ENCODE peak calls at places on chromosomes 16 and 17, in five cellular contexts. Z is A549, E is HepG2, B is K562, M is GM12878. V is an unnamed sample.

GRCh38 chr17:40309031-40309937 is at the start of gene RARA:
- DNase-seq in Z (peak), E (peak), B (peak), M (no peak), V (peak)

GRCh38 chr17:61482467-61482866 is 30.2 kb downstream of the TBX4 start:
- DNase-seq in Z (no peak), E (no peak), B (no peak), M (no peak), V (no peak)

GRCh38 chr17:40329981-40330794 is 21.2 kb downstream of the RARA start:
- DNase-seq in Z (no peak), E (no peak), B (no peak), M (no peak), V (no peak)

GRCh38 chr17:19285218-19285900 is 48.2 kb downstream of the EPN2 start:
- DNase-seq in Z (no peak), E (no peak), B (no peak), M (no peak), V (no peak)

GRCh38 chr17:38918916-38919315 is 6.5 kb upstream of the LASP1NB start:
- DNase-seq in Z (no peak), E (no peak), B (no peak), M (no peak), V (no peak)

GRCh38 chr17:82226809-82227628 is 1.8 kb upstream of the SLC16A3 start:
- DNase-seq in Z (no peak), E (no peak), B (no peak), M (no peak), V (no peak)

GRCh38 chr16:79949417-79949816 is 348.9 kb upstream of the MAF start:
- DNase-seq in Z (no peak), E (no peak), B (no peak), M (no peak), V (no peak)

GRCh38 chr16:23089111-23089510 is 60.1 kb downstream of the USP31 start:
- DNase-seq in Z (no peak), E (no peak), B (no peak), M (no peak), V (no peak)

GRCh38 chr17:38925263-38925995 is at the start of gene LASP1NB:
- DNase-seq in Z (no peak), E (no peak), B (peak), M (no peak), V (peak)

GRCh38 chr16:23699100-23699499 is 13.9 kb downstream of the ERN2 start:
- DNase-seq in Z (peak), E (no peak), B (no peak), M (no peak), V (no peak)

GRCh38 chr17:21814776-21815175 is 122.5 kb downstream of the KCNJ18 start:
- DNase-seq in Z (no peak), E (no peak), B (no peak), M (no peak), V (no peak)

GRCh38 chr17:11719852-11720251 is 121.6 kb downstream of the DNAH9 start:
- DNase-seq in Z (no peak), E (no peak), B (no peak), M (no peak), V (no peak)

GRCh38 chr16:22813223-22813945 is 578 bp upstream of the HS3ST2 start:
- DNase-seq in Z (no peak), E (peak), B (peak), M (no peak), V (peak)

GRCh38 chr17:2453325-2453724 is 52.5 kb upstream of the MNT start:
- DNase-seq in Z (no peak), E (no peak), B (no peak), M (no peak), V (no peak)

GRCh38 chr16:13291934-13292333 is 390.5 kb downstream of the SHISA9 start:
- DNase-seq in Z (no peak), E (no peak), B (no peak), M (no peak), V (peak)

GRCh38 chr16:52265446-52265861 is 281.5 kb downstream of the TOX3 start:
- DNase-seq in Z (no peak), E (no peak), B (no peak), M (no peak), V (no peak)

GRCh38 chr16:4338712-4339299 is 12.3 kb downstream of the PAM16 start:
- DNase-seq in Z (no peak), E (no peak), B (no peak), M (no peak), V (no peak)

GRCh38 chr16:9441021-9441420 is 349.6 kb downstream of the HAPSTR1 start:
- DNase-seq in Z (no peak), E (peak), B (no peak), M (no peak), V (no peak)

GRCh38 chr16:67215690-67216089 is 11.2 kb upstream of the TMEM208 start:
- DNase-seq in Z (no peak), E (no peak), B (no peak), M (no peak), V (no peak)

GRCh38 chr16:67257486-67258159 is 8.8 kb downstream of the SLC9A5 start:
- DNase-seq in Z (no peak), E (no peak), B (no peak), M (no peak), V (no peak)

GRCh38 chr16:87789437-87790277 is 23.9 kb upstream of the KLHDC4 start:
- DNase-seq in Z (peak), E (peak), B (no peak), M (no peak), V (no peak)

GRCh38 chr17:39808409-39808997 is 55.6 kb downstream of the IKZF3 start:
- DNase-seq in Z (no peak), E (no peak), B (no peak), M (no peak), V (no peak)

GRCh38 chr16:10629592-10629963 is 49.2 kb upstream of the EMP2 start:
- DNase-seq in Z (no peak), E (no peak), B (peak), M (no peak), V (peak)

GRCh38 chr17:4903051-4903818 is at the start of gene CHRNE:
- DNase-seq in Z (peak), E (peak), B (peak), M (peak), V (peak)

GRCh38 chr17:6139447-6139832 is 69.3 kb downstream of the WSCD1 start:
- DNase-seq in Z (no peak), E (no peak), B (no peak), M (no peak), V (no peak)

GRCh38 chr17:77723071-77723908 is 235.2 kb upstream of the TNRC6C start:
- DNase-seq in Z (no peak), E (no peak), B (no peak), M (no peak), V (no peak)

GRCh38 chr17:74637265-74637664 is 13.7 kb upstream of the CD300E start:
- DNase-seq in Z (no peak), E (no peak), B (no peak), M (no peak), V (no peak)

GRCh38 chr16:51666821-51667220 is 515.8 kb upstream of the SALL1 start:
- DNase-seq in Z (no peak), E (no peak), B (no peak), M (no peak), V (no peak)

GRCh38 chr17:41717408-41718286 is 5.5 kb downstream of the GAST start:
- DNase-seq in Z (peak), E (no peak), B (no peak), M (no peak), V (no peak)

GRCh38 chr17:2691069-2691871 is 20.3 kb downstream of the CLUH start:
- DNase-seq in Z (no peak), E (no peak), B (no peak), M (no peak), V (no peak)

GRCh38 chr17:17150450-17150804 is 55.7 kb downstream of the PLD6 start:
- DNase-seq in Z (no peak), E (no peak), B (no peak), M (peak), V (no peak)

GRCh38 chr17:61458000-61458399 is 5.8 kb downstream of the TBX4 start:
- DNase-seq in Z (no peak), E (no peak), B (no peak), M (no peak), V (no peak)

GRCh38 chr16:57301126-57301817 is 16.8 kb upstream of the PLLP start:
- DNase-seq in Z (no peak), E (no peak), B (no peak), M (no peak), V (peak)

GRCh38 chr16:57300387-57301125 is 16.1 kb upstream of the PLLP start:
- DNase-seq in Z (peak), E (peak), B (peak), M (peak), V (peak)

GRCh38 chr16:57297856-57298255 is 13.4 kb upstream of the PLLP start:
- DNase-seq in Z (no peak), E (no peak), B (no peak), M (no peak), V (peak)

GRCh38 chr16:57299719-57300386 is 15.4 kb upstream of the PLLP start:
- DNase-seq in Z (peak), E (peak), B (peak), M (peak), V (peak)

DNA sequence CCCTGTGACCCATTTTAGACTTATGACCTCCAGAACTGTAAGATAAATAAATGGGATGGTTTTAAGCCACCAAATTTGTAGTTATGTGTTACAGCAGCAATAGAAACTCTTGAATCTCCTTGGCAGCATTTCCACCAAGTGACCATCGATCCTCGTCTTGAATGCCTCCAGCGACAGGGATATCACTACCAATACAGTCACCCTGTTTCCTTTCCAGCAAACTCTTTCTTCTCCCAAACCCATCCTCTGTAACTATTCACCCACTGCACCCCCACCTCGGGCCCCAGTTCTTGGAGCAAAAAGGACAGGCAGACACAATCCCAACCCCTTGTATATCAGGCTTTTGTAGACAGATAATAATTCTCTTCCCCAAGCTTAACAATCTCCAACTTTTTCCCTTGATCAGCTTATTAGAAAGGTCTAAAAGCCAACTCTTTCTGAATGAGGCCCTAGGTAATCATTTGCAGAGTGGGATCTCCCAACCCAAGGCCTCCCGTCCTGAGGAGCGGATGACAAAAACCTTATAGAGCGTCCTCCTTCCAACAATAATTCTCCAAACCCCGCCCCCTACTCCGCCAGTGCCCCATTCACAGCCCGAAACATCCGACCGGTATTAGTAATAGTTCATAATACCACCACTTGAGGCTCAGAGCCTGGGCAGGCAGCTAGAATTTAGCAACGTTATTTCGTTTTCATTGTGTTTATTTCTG is 14.7 kb upstream of the PLLP start:
- DNase-seq in Z (peak), E (peak), B (peak), M (no peak), V (peak)
- TF ChIP-seq ESRRA in Z (no peak), E (no peak), B (no peak), M (no peak), V (no peak)

GRCh38 chr17:58228679-58229078 is 9.6 kb upstream of the MKS1 start:
- DNase-seq in Z (no peak), E (no peak), B (no peak), M (no peak), V (no peak)

GRCh38 chr17:58229384-58229783 is 9.0 kb upstream of the LPO start:
- DNase-seq in Z (no peak), E (no peak), B (no peak), M (no peak), V (no peak)

GRCh38 chr17:58227733-58228132 is 8.7 kb upstream of the MKS1 start:
- DNase-seq in Z (no peak), E (no peak), B (no peak), M (no peak), V (no peak)

GRCh38 chr17:58219789-58220183 is 731 bp upstream of the MKS1 start:
- DNase-seq in Z (no peak), E (peak), B (peak), M (no peak), V (no peak)

DNA sequence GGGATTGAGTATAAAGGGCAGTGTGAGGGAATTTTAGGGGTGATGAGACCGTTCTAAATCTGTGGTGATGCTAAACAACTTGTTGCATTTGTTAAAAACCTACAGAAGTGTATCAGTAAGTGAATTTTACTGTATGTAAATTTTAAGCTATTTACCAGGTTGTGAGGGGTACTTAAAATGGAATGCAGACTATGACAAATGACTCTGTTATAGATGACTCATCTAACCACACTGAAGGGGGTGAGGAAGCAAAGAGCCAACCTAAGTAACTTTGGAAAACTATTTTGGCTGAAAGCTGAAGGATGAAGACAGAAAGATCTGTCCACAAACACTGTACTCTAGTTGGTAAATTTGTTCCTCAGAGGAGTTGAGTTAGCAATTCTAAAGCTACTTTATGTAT is 5.3 kb upstream of the MKS1 start:
- DNase-seq in Z (peak), E (no peak), B (peak), M (no peak), V (no peak)
- TF ChIP-seq MAX in Z (no peak), E (no peak), B (no peak), M (no peak), V (no peak)

GRCh38 chr16:1082266-1082951 is 9.9 kb downstream of the SSTR5 start:
- DNase-seq in Z (no peak), E (peak), B (no peak), M (no peak), V (no peak)
- TF ChIP-seq ESRRA in Z (no peak), E (peak), B (no peak), M (no peak), V (no peak)

GRCh38 chr17:71063127-71063526 is 893.8 kb downstream of the KCNJ2 start:
- DNase-seq in Z (no peak), E (no peak), B (no peak), M (no peak), V (no peak)
- TF ChIP-seq MAX in Z (no peak), E (no peak), B (no peak), M (no peak), V (no peak)

GRCh38 chr17:73348824-73349095 is 37.0 kb upstream of the CDC42EP4 start:
- DNase-seq in Z (no peak), E (no peak), B (no peak), M (no peak), V (no peak)

GRCh38 chr17:73350864-73351263 is 39.1 kb upstream of the CDC42EP4 start:
- DNase-seq in Z (no peak), E (no peak), B (no peak), M (no peak), V (no peak)

GRCh38 chr17:73348018-73348823 is 36.4 kb upstream of the CDC42EP4 start:
- DNase-seq in Z (no peak), E (no peak), B (no peak), M (no peak), V (peak)

GRCh38 chr17:73349647-73350046 is 37.8 kb upstream of the CDC42EP4 start:
- DNase-seq in Z (no peak), E (no peak), B (no peak), M (no peak), V (no peak)

GRCh38 chr17:73349138-73349537 is 37.3 kb upstream of the CDC42EP4 start:
- DNase-seq in Z (no peak), E (no peak), B (no peak), M (no peak), V (no peak)
- TF ChIP-seq ESRRA in Z (no peak), E (no peak), B (no peak), M (no peak), V (no peak)

DNA sequence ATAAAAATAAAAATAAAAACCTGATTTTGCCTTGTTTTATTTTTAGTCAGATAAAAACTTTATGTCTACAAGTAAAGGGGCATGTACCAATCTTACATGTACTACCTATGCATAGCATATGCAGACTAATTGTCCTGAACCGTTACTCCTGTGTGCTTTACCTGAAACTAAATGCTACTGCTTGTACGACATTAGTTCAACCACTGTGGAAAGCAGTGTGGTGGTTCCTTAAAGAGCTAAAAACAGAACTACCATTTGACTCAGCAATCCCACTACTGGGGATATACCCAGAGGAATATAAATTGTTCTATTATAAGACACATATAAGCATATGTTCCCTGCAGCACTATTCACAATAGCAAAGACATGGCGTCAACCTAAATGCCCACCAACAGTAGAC is 426.0 kb upstream of the PMFBP1 start:
- DNase-seq in Z (no peak), E (no peak), B (no peak), M (peak), V (no peak)
- TF ChIP-seq MAX in Z (no peak), E (no peak), B (no peak), M (no peak), V (no peak)

GRCh38 chr16:84096447-84097005 is 20.2 kb downstream of the MBTPS1 start:
- DNase-seq in Z (peak), E (peak), B (no peak), M (no peak), V (no peak)
- TF ChIP-seq ESRRA in Z (no peak), E (no peak), B (no peak), M (no peak), V (no peak)

GRCh38 chr17:50128441-50129302 is 1.3 kb downstream of the SAMD14 start:
- DNase-seq in Z (no peak), E (no peak), B (no peak), M (no peak), V (peak)
- TF ChIP-seq MAX in Z (no peak), E (no peak), B (no peak), M (no peak), V (no peak)

DNA sequence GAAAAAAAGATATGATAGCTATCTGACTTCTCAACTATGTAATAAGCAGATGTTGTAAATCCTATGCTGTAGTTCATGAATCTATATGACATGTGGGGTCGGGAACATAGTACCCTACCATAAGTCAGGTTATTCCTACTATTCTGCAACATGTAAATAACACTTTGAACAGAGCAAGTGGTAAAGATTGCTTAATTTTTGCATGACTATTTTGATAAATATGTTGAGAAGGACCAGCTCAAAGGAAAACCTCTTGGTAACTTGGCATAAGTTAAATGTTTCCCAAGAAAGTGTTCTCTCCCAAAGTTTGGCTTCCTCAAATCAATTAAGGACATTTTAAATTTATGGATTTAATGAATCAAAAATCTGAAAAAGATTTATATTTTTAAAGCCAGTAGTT is 62.1 kb downstream of the ABHD15 start:
- DNase-seq in Z (no peak), E (no peak), B (no peak), M (no peak), V (no peak)
- TF ChIP-seq ESRRA in Z (no peak), E (no peak), B (no peak), M (no peak), V (no peak)

GRCh38 chr17:44909681-44910144 is 5.6 kb downstream of the GFAP start:
- DNase-seq in Z (no peak), E (no peak), B (no peak), M (no peak), V (no peak)
- TF ChIP-seq MAX in Z (no peak), E (no peak), B (no peak), M (no peak), V (no peak)